ENCODE peak calls at places on chromosomes 2 and 18, in five cellular contexts. Z is GM12878, T is HepG2, L is NT2/D1, D is H1. H is an unnamed sample.
A peak's percentile ranks its signal among the peaks of the same experiment; 100 is the strongest.

GRCh38 chr2:104766683-104767082 is 87.2 kb upstream of the POU3F3 start:
- DNase-seq in Z (no peak), T (no peak), L (no peak), D (no peak), H (no peak)

GRCh38 chr2:9430316-9431293 is 7.2 kb downstream of the CPSF3 start:
- DNase-seq in Z (no peak), T (no peak), L (no peak), D (no peak), H (no peak)

GRCh38 chr18:23238651-23239349 is 103.5 kb downstream of the CABLES1 start:
- DNase-seq in Z (no peak), T (no peak), L (no peak), D (no peak), H (no peak)

GRCh38 chr2:190927257-190927656 is 46.6 kb downstream of the GLS start:
- DNase-seq in Z (no peak), T (no peak), L (no peak), D (no peak), H (no peak)

GRCh38 chr18:55903911-55904310 is 315.9 kb upstream of the TCF4 start:
- DNase-seq in Z (no peak), T (no peak), L (no peak), D (no peak), H (no peak)

GRCh38 chr18:11951390-11951851 is 29.9 kb upstream of the IMPA2 start:
- DNase-seq in Z (no peak), T (no peak), L (no peak), D (no peak), H (no peak)

GRCh38 chr2:221235941-221236340 is 336.2 kb downstream of the EPHA4 start:
- DNase-seq in Z (no peak), T (no peak), L (no peak), D (no peak), H (no peak)

GRCh38 chr2:174971868-174972781 is 33.1 kb downstream of the CHN1 start:
- DNase-seq in Z (no peak), T (no peak), L (no peak), D (no peak), H (no peak)

GRCh38 chr2:226159875-226160479 is 639.6 kb downstream of the IRS1 start:
- DNase-seq in Z (no peak), T (peak; percentile 99), L (peak; percentile 59), D (no peak), H (no peak)

GRCh38 chr2:17680119-17680518 is 73.5 kb downstream of the SMC6 start:
- DNase-seq in Z (no peak), T (no peak), L (no peak), D (no peak), H (no peak)

GRCh38 chr2:193824474-193824873 is 1629.7 kb upstream of the TMEFF2 start:
- DNase-seq in Z (no peak), T (no peak), L (no peak), D (no peak), H (no peak)

GRCh38 chr2:65112630-65113029 is 17.3 kb downstream of the RAB1A start:
- DNase-seq in Z (no peak), T (no peak), L (no peak), D (no peak), H (no peak)

GRCh38 chr2:209958016-209958415 is 44.4 kb upstream of the RPE start:
- DNase-seq in Z (no peak), T (no peak), L (no peak), D (no peak), H (no peak)

GRCh38 chr2:20368706-20369105 is 18.1 kb upstream of the PUM2 start:
- DNase-seq in Z (no peak), T (no peak), L (no peak), D (no peak), H (no peak)

GRCh38 chr18:7038330-7038846 is 79.2 kb downstream of the LAMA1 start:
- DNase-seq in Z (no peak), T (peak; percentile 27), L (peak; percentile 30), D (peak; percentile 93), H (peak; percentile 65)

GRCh38 chr2:88350641-88351601 is 101.6 kb downstream of the FOXI3 start:
- DNase-seq in Z (no peak), T (peak; percentile 27), L (peak; percentile 72), D (peak; percentile 96), H (peak; percentile 83)

GRCh38 chr18:48813833-48814489 is 136.8 kb downstream of the SMAD7 start:
- DNase-seq in Z (no peak), T (no peak), L (no peak), D (peak; percentile 33), H (no peak)

GRCh38 chr2:145038041-145038525 is 518.2 kb upstream of the ZEB2 start:
- DNase-seq in Z (no peak), T (no peak), L (no peak), D (no peak), H (no peak)

GRCh38 chr2:111071480-111072143 is 49.1 kb upstream of the BCL2L11 start:
- DNase-seq in Z (peak; percentile 35), T (no peak), L (no peak), D (no peak), H (no peak)

GRCh38 chr2:238326801-238327365 is 6.6 kb downstream of the TRAF3IP1 start:
- DNase-seq in Z (no peak), T (no peak), L (no peak), D (no peak), H (no peak)

GRCh38 chr2:10447300-10448207 is 573 bp downstream of the ODC1 start:
- DNase-seq in Z (peak; percentile 15), T (peak; percentile 38), L (peak; percentile 30), D (peak; percentile 89), H (peak; percentile 28)

GRCh38 chr2:32715981-32716380 is 88.1 kb downstream of the TTC27 start:
- DNase-seq in Z (no peak), T (no peak), L (no peak), D (no peak), H (no peak)

GRCh38 chr18:79373736-79374135 is 22.0 kb upstream of the NFATC1 start:
- DNase-seq in Z (no peak), T (no peak), L (no peak), D (no peak), H (no peak)

GRCh38 chr2:149348291-149348690 is 17.9 kb downstream of the LYPD6 start:
- DNase-seq in Z (no peak), T (no peak), L (no peak), D (no peak), H (no peak)

GRCh38 chr2:55425449-55425848 is 5.8 kb upstream of the CCDC88A start:
- DNase-seq in Z (no peak), T (no peak), L (no peak), D (no peak), H (no peak)

GRCh38 chr18:56709463-56709862 is 58.3 kb downstream of the WDR7 start:
- DNase-seq in Z (peak; percentile 46), T (peak; percentile 54), L (peak; percentile 1), D (no peak), H (peak; percentile 15)

GRCh38 chr2:19819097-19820065 is 82.4 kb downstream of the TTC32 start:
- DNase-seq in Z (no peak), T (no peak), L (no peak), D (peak; percentile 26), H (no peak)

GRCh38 chr2:56130463-56131070 is 53.2 kb upstream of the CCDC85A start:
- DNase-seq in Z (no peak), T (no peak), L (no peak), D (no peak), H (peak; percentile 41)

GRCh38 chr2:195363496-195363895 is 293.5 kb upstream of the SLC39A10 start:
- DNase-seq in Z (no peak), T (no peak), L (no peak), D (no peak), H (no peak)

GRCh38 chr2:206250041-206250897 is 24.2 kb upstream of the ZDBF2 start:
- DNase-seq in Z (no peak), T (no peak), L (no peak), D (peak; percentile 65), H (no peak)

GRCh38 chr2:29487967-29488550 is 372.8 kb downstream of the CLIP4 start:
- DNase-seq in Z (no peak), T (no peak), L (no peak), D (no peak), H (no peak)
- TF ChIP-seq SUZ12 in Z (no peak), T (no peak), L (no peak), D (no peak), H (no peak)

DNA sequence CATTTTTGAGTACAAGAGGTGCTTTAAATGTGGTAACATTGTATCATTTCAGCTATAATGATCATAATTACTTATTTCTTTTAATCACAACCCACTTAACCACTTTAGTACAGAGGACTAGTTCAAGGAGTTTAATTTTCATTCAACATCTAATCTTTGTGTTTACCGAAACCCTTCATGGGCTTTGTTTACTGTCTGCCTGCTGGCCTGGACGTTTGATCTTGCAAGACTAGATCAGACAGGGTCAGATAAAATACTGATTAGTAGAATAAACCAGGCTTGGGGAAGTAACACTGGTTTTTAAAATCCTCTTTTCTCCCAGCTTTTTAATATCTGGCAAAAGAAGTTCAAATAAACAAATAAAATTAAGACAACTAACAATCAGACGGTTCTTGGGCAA is 93.6 kb downstream of the SATB2 start:
- DNase-seq in Z (no peak), T (peak; percentile 28), L (no peak), D (no peak), H (no peak)
- TF ChIP-seq SUZ12 in Z (no peak), T (no peak), L (no peak), D (no peak), H (no peak)

DNA sequence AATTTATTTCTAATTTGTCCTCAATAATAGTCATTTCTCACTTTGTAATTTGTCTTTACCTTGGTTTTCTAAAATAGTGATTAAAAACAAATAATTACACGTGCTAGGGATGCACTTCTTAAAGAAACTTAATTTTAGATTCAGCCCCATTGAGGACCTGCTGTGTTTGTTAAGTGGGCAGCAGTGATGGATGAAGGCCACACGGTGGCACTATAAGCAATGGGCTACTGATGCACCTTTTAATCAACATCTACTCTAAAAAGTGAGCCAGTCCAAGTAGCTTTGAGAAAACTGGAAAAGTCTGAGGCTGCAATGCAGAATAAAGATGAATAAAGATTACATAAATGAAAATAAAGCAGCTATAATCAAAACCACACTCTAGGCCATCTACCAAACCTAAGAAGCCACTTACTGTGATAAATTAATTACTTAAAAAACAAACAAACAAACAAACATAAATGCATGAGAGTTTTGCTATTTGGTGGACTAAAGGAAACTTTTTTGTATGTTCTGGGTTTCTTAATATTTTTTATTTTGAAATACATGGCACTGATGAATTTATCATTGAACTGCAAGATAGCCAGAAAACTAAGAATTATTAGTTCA is 89.3 kb downstream of the PDE11A start:
- DNase-seq in Z (no peak), T (peak; percentile 53), L (peak; percentile 57), D (no peak), H (peak; percentile 66)
- TF ChIP-seq SUZ12 in Z (no peak), T (no peak), L (no peak), D (no peak), H (no peak)

DNA sequence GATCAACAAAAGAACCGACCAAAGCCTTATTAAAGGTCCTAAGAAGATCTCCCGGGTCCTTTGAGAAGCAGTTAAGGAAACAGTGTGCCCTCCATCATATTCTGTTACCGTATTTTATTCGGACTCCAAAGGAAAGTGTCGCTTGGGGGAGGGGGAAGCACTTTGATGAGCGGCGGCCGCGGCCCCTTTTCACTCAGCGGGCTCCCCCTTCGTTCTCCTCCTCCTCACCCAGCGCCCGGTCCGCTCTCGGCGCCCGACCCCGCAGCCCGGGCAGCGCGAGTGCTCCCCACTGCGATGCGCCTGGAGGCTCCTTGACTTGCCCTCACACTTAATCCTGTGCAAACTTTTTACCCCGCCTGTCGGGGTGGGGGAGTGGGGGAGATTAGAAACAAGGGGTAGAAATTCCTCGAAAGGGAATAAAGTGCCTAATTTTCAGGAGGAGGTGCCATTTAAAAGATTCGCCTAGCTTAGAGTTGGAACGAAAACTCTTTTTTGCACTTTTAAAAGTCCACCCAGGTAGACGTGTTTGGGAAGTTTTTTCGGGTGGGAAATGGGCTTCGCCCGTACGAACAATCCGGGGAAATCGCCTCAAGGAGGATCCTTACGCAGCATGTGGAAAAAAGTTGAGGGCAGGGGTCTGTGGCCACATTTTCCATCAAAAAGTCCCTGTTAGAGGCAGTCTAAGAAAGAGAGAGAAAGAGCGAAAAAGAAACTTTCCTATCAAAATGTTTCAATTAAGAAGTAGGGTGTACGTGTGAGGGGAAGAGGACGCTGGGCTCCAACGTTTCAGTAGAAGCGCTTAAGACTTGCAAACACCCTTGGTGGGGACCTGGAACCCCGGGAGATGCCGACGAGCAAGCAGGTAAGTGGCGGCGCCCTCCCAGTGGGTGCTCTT is 1.1 kb upstream of the OTX1 start:
- DNase-seq in Z (no peak), T (no peak), L (no peak), D (peak; percentile 76), H (peak; percentile 24)
- TF ChIP-seq SUZ12 in Z (no peak), T (no peak), L (no peak), D (peak; percentile 70), H (no peak)

H was measured in HEK293T.